ENCODE peak calls at places on chromosome 16, in nine cellular contexts. One of them, this sample, is unnamed.
A peak's percentile ranks its signal among the peaks of the same experiment; 100 is the strongest.

GRCh38 chr16:71555230-71555891 is 21.5 kb downstream of the TAT start:
- DNase-seq in stimulated activated CD8-positive, alpha-beta memory T cell treated with anti-CD3 and anti-CD28 coated beads, Interleukin-12 subunit alpha, Interleukin-12 subunit beta, amount 100 ng/mL, for 4 hours: no peak
- DNase-seq in SK-MEL-5: no peak
- DNase-seq in hepatocyte: no peak
- DNase-seq in left colon: no peak
- DNase-seq in transverse colon: no peak
- DNase-seq in nephron progenitor cell: no peak
- DNase-seq in A549: peak; percentile 10
- DNase-seq in lower leg skin: no peak
- DNase-seq in this sample: peak; percentile 48

GRCh38 chr16:85389679-85390470 is 223.2 kb upstream of the GSE1 start:
- DNase-seq in stimulated activated CD8-positive, alpha-beta memory T cell treated with anti-CD3 and anti-CD28 coated beads, Interleukin-12 subunit alpha, Interleukin-12 subunit beta, amount 100 ng/mL, for 4 hours: no peak
- DNase-seq in SK-MEL-5: no peak
- DNase-seq in hepatocyte: no peak
- DNase-seq in left colon: peak; percentile 9
- DNase-seq in transverse colon: no peak
- DNase-seq in nephron progenitor cell: peak; percentile 34
- DNase-seq in A549: no peak
- DNase-seq in lower leg skin: no peak
- DNase-seq in this sample: no peak

GRCh38 chr16:27600386-27600785 is 50.4 kb downstream of the KATNIP start:
- DNase-seq in stimulated activated CD8-positive, alpha-beta memory T cell treated with anti-CD3 and anti-CD28 coated beads, Interleukin-12 subunit alpha, Interleukin-12 subunit beta, amount 100 ng/mL, for 4 hours: no peak
- DNase-seq in SK-MEL-5: no peak
- DNase-seq in hepatocyte: no peak
- DNase-seq in left colon: no peak
- DNase-seq in transverse colon: no peak
- DNase-seq in nephron progenitor cell: no peak
- DNase-seq in A549: no peak
- DNase-seq in lower leg skin: no peak
- DNase-seq in this sample: no peak

GRCh38 chr16:14368399-14368798 is 261.7 kb downstream of the PARN start:
- DNase-seq in stimulated activated CD8-positive, alpha-beta memory T cell treated with anti-CD3 and anti-CD28 coated beads, Interleukin-12 subunit alpha, Interleukin-12 subunit beta, amount 100 ng/mL, for 4 hours: no peak
- DNase-seq in SK-MEL-5: no peak
- DNase-seq in hepatocyte: no peak
- DNase-seq in left colon: no peak
- DNase-seq in transverse colon: no peak
- DNase-seq in nephron progenitor cell: no peak
- DNase-seq in A549: no peak
- DNase-seq in lower leg skin: no peak
- DNase-seq in this sample: no peak

GRCh38 chr16:25690563-25691143 is 1.1 kb upstream of the HS3ST4 start:
- DNase-seq in stimulated activated CD8-positive, alpha-beta memory T cell treated with anti-CD3 and anti-CD28 coated beads, Interleukin-12 subunit alpha, Interleukin-12 subunit beta, amount 100 ng/mL, for 4 hours: no peak
- DNase-seq in SK-MEL-5: no peak
- DNase-seq in hepatocyte: no peak
- DNase-seq in left colon: no peak
- DNase-seq in transverse colon: no peak
- DNase-seq in nephron progenitor cell: no peak
- DNase-seq in A549: no peak
- DNase-seq in lower leg skin: no peak
- DNase-seq in this sample: no peak

GRCh38 chr16:25257956-25258855 is 561 bp upstream of the ZKSCAN2 start:
- DNase-seq in stimulated activated CD8-positive, alpha-beta memory T cell treated with anti-CD3 and anti-CD28 coated beads, Interleukin-12 subunit alpha, Interleukin-12 subunit beta, amount 100 ng/mL, for 4 hours: peak; percentile 63
- DNase-seq in SK-MEL-5: peak; percentile 69
- DNase-seq in hepatocyte: peak; percentile 93
- DNase-seq in left colon: peak; percentile 87
- DNase-seq in transverse colon: peak; percentile 87
- DNase-seq in nephron progenitor cell: peak; percentile 90
- DNase-seq in A549: peak; percentile 97
- DNase-seq in lower leg skin: peak; percentile 56
- DNase-seq in this sample: peak; percentile 74

GRCh38 chr16:14205666-14206065 is 134.5 kb downstream of the MRTFB start:
- DNase-seq in stimulated activated CD8-positive, alpha-beta memory T cell treated with anti-CD3 and anti-CD28 coated beads, Interleukin-12 subunit alpha, Interleukin-12 subunit beta, amount 100 ng/mL, for 4 hours: no peak
- DNase-seq in SK-MEL-5: no peak
- DNase-seq in hepatocyte: no peak
- DNase-seq in left colon: no peak
- DNase-seq in transverse colon: no peak
- DNase-seq in nephron progenitor cell: no peak
- DNase-seq in A549: no peak
- DNase-seq in lower leg skin: no peak
- DNase-seq in this sample: no peak

GRCh38 chr16:58651965-58652348 is 22.3 kb upstream of the CNOT1 start:
- DNase-seq in stimulated activated CD8-positive, alpha-beta memory T cell treated with anti-CD3 and anti-CD28 coated beads, Interleukin-12 subunit alpha, Interleukin-12 subunit beta, amount 100 ng/mL, for 4 hours: no peak
- DNase-seq in SK-MEL-5: no peak
- DNase-seq in hepatocyte: no peak
- DNase-seq in left colon: no peak
- DNase-seq in transverse colon: no peak
- DNase-seq in nephron progenitor cell: no peak
- DNase-seq in A549: no peak
- DNase-seq in lower leg skin: no peak
- DNase-seq in this sample: no peak

GRCh38 chr16:27237229-27238015 is 31.1 kb downstream of the NSMCE1 start:
- DNase-seq in stimulated activated CD8-positive, alpha-beta memory T cell treated with anti-CD3 and anti-CD28 coated beads, Interleukin-12 subunit alpha, Interleukin-12 subunit beta, amount 100 ng/mL, for 4 hours: peak; percentile 65
- DNase-seq in SK-MEL-5: no peak
- DNase-seq in hepatocyte: peak; percentile 8
- DNase-seq in left colon: peak; percentile 50
- DNase-seq in transverse colon: no peak
- DNase-seq in nephron progenitor cell: no peak
- DNase-seq in A549: no peak
- DNase-seq in lower leg skin: no peak
- DNase-seq in this sample: no peak

GRCh38 chr16:55835578-55835977 is 2.7 kb upstream of the CES1 start:
- DNase-seq in stimulated activated CD8-positive, alpha-beta memory T cell treated with anti-CD3 and anti-CD28 coated beads, Interleukin-12 subunit alpha, Interleukin-12 subunit beta, amount 100 ng/mL, for 4 hours: no peak
- DNase-seq in SK-MEL-5: no peak
- DNase-seq in hepatocyte: peak; percentile 26
- DNase-seq in left colon: peak; percentile 15
- DNase-seq in transverse colon: no peak
- DNase-seq in nephron progenitor cell: no peak
- DNase-seq in A549: peak; percentile 29
- DNase-seq in lower leg skin: peak; percentile 82
- DNase-seq in this sample: no peak

GRCh38 chr16:27924411-27925118 is 138.9 kb downstream of the GSG1L start:
- DNase-seq in stimulated activated CD8-positive, alpha-beta memory T cell treated with anti-CD3 and anti-CD28 coated beads, Interleukin-12 subunit alpha, Interleukin-12 subunit beta, amount 100 ng/mL, for 4 hours: no peak
- DNase-seq in SK-MEL-5: peak; percentile 83
- DNase-seq in hepatocyte: no peak
- DNase-seq in left colon: no peak
- DNase-seq in transverse colon: no peak
- DNase-seq in nephron progenitor cell: no peak
- DNase-seq in A549: no peak
- DNase-seq in lower leg skin: no peak
- DNase-seq in this sample: no peak

GRCh38 chr16:29745126-29745852 is 501 bp downstream of the C16orf54 start:
- DNase-seq in stimulated activated CD8-positive, alpha-beta memory T cell treated with anti-CD3 and anti-CD28 coated beads, Interleukin-12 subunit alpha, Interleukin-12 subunit beta, amount 100 ng/mL, for 4 hours: peak; percentile 32
- DNase-seq in SK-MEL-5: no peak
- DNase-seq in hepatocyte: no peak
- DNase-seq in left colon: peak; percentile 36
- DNase-seq in transverse colon: peak; percentile 31
- DNase-seq in nephron progenitor cell: no peak
- DNase-seq in A549: no peak
- DNase-seq in lower leg skin: no peak
- DNase-seq in this sample: no peak

GRCh38 chr16:19809693-19810092 is 75.0 kb downstream of the GPRC5B start:
- DNase-seq in stimulated activated CD8-positive, alpha-beta memory T cell treated with anti-CD3 and anti-CD28 coated beads, Interleukin-12 subunit alpha, Interleukin-12 subunit beta, amount 100 ng/mL, for 4 hours: no peak
- DNase-seq in SK-MEL-5: no peak
- DNase-seq in hepatocyte: no peak
- DNase-seq in left colon: no peak
- DNase-seq in transverse colon: no peak
- DNase-seq in nephron progenitor cell: no peak
- DNase-seq in A549: no peak
- DNase-seq in lower leg skin: no peak
- DNase-seq in this sample: no peak

GRCh38 chr16:28534542-28535373 is 4.0 kb downstream of the NUPR1 start:
- DNase-seq in stimulated activated CD8-positive, alpha-beta memory T cell treated with anti-CD3 and anti-CD28 coated beads, Interleukin-12 subunit alpha, Interleukin-12 subunit beta, amount 100 ng/mL, for 4 hours: no peak
- DNase-seq in SK-MEL-5: no peak
- DNase-seq in hepatocyte: no peak
- DNase-seq in left colon: no peak
- DNase-seq in transverse colon: peak; percentile 47
- DNase-seq in nephron progenitor cell: no peak
- DNase-seq in A549: no peak
- DNase-seq in lower leg skin: peak; percentile 92
- DNase-seq in this sample: no peak

GRCh38 chr16:47787695-47788094 is 326.6 kb downstream of the PHKB start:
- DNase-seq in stimulated activated CD8-positive, alpha-beta memory T cell treated with anti-CD3 and anti-CD28 coated beads, Interleukin-12 subunit alpha, Interleukin-12 subunit beta, amount 100 ng/mL, for 4 hours: no peak
- DNase-seq in SK-MEL-5: no peak
- DNase-seq in hepatocyte: no peak
- DNase-seq in left colon: no peak
- DNase-seq in transverse colon: no peak
- DNase-seq in nephron progenitor cell: peak; percentile 56
- DNase-seq in A549: no peak
- DNase-seq in lower leg skin: no peak
- DNase-seq in this sample: no peak

GRCh38 chr16:86018487-86018886 is 119.5 kb downstream of the IRF8 start:
- DNase-seq in stimulated activated CD8-positive, alpha-beta memory T cell treated with anti-CD3 and anti-CD28 coated beads, Interleukin-12 subunit alpha, Interleukin-12 subunit beta, amount 100 ng/mL, for 4 hours: no peak
- DNase-seq in SK-MEL-5: no peak
- DNase-seq in hepatocyte: peak; percentile 64
- DNase-seq in left colon: no peak
- DNase-seq in transverse colon: peak; percentile 49
- DNase-seq in nephron progenitor cell: peak; percentile 46
- DNase-seq in A549: no peak
- DNase-seq in lower leg skin: peak; percentile 41
- DNase-seq in this sample: no peak

GRCh38 chr16:83599789-83600462 is 207.9 kb upstream of the HSBP1 start:
- DNase-seq in stimulated activated CD8-positive, alpha-beta memory T cell treated with anti-CD3 and anti-CD28 coated beads, Interleukin-12 subunit alpha, Interleukin-12 subunit beta, amount 100 ng/mL, for 4 hours: no peak
- DNase-seq in SK-MEL-5: no peak
- DNase-seq in hepatocyte: no peak
- DNase-seq in left colon: no peak
- DNase-seq in transverse colon: no peak
- DNase-seq in nephron progenitor cell: no peak
- DNase-seq in A549: no peak
- DNase-seq in lower leg skin: no peak
- DNase-seq in this sample: no peak

GRCh38 chr16:35525979-35526590 is 2066.7 kb downstream of the TP53TG3F start:
- DNase-seq in stimulated activated CD8-positive, alpha-beta memory T cell treated with anti-CD3 and anti-CD28 coated beads, Interleukin-12 subunit alpha, Interleukin-12 subunit beta, amount 100 ng/mL, for 4 hours: no peak
- DNase-seq in SK-MEL-5: no peak
- DNase-seq in hepatocyte: no peak
- DNase-seq in left colon: no peak
- DNase-seq in transverse colon: no peak
- DNase-seq in nephron progenitor cell: no peak
- DNase-seq in A549: peak; percentile 6
- DNase-seq in lower leg skin: no peak
- DNase-seq in this sample: peak; percentile 19

GRCh38 chr16:75319513-75320401 is 68.3 kb upstream of the BCAR1 start:
- DNase-seq in stimulated activated CD8-positive, alpha-beta memory T cell treated with anti-CD3 and anti-CD28 coated beads, Interleukin-12 subunit alpha, Interleukin-12 subunit beta, amount 100 ng/mL, for 4 hours: no peak
- DNase-seq in SK-MEL-5: no peak
- DNase-seq in hepatocyte: no peak
- DNase-seq in left colon: no peak
- DNase-seq in transverse colon: no peak
- DNase-seq in nephron progenitor cell: no peak
- DNase-seq in A549: no peak
- DNase-seq in lower leg skin: no peak
- DNase-seq in this sample: no peak

GRCh38 chr16:1330931-1331711 is 2.3 kb upstream of the BAIAP3 start:
- DNase-seq in stimulated activated CD8-positive, alpha-beta memory T cell treated with anti-CD3 and anti-CD28 coated beads, Interleukin-12 subunit alpha, Interleukin-12 subunit beta, amount 100 ng/mL, for 4 hours: no peak
- DNase-seq in SK-MEL-5: no peak
- DNase-seq in hepatocyte: no peak
- DNase-seq in left colon: no peak
- DNase-seq in transverse colon: no peak
- DNase-seq in nephron progenitor cell: no peak
- DNase-seq in A549: no peak
- DNase-seq in lower leg skin: no peak
- DNase-seq in this sample: no peak

GRCh38 chr16:79621027-79621426 is 20.5 kb upstream of the MAF start:
- DNase-seq in stimulated activated CD8-positive, alpha-beta memory T cell treated with anti-CD3 and anti-CD28 coated beads, Interleukin-12 subunit alpha, Interleukin-12 subunit beta, amount 100 ng/mL, for 4 hours: no peak
- DNase-seq in SK-MEL-5: peak; percentile 28
- DNase-seq in hepatocyte: no peak
- DNase-seq in left colon: no peak
- DNase-seq in transverse colon: no peak
- DNase-seq in nephron progenitor cell: no peak
- DNase-seq in A549: no peak
- DNase-seq in lower leg skin: no peak
- DNase-seq in this sample: no peak

GRCh38 chr16:27429981-27430441 is 28.0 kb downstream of the IL21R start:
- DNase-seq in stimulated activated CD8-positive, alpha-beta memory T cell treated with anti-CD3 and anti-CD28 coated beads, Interleukin-12 subunit alpha, Interleukin-12 subunit beta, amount 100 ng/mL, for 4 hours: no peak
- DNase-seq in SK-MEL-5: no peak
- DNase-seq in hepatocyte: no peak
- DNase-seq in left colon: no peak
- DNase-seq in transverse colon: no peak
- DNase-seq in nephron progenitor cell: no peak
- DNase-seq in A549: no peak
- DNase-seq in lower leg skin: peak; percentile 11
- DNase-seq in this sample: no peak

GRCh38 chr16:79997257-79997656 is 396.7 kb upstream of the MAF start:
- DNase-seq in stimulated activated CD8-positive, alpha-beta memory T cell treated with anti-CD3 and anti-CD28 coated beads, Interleukin-12 subunit alpha, Interleukin-12 subunit beta, amount 100 ng/mL, for 4 hours: no peak
- DNase-seq in SK-MEL-5: peak; percentile 51
- DNase-seq in hepatocyte: no peak
- DNase-seq in left colon: peak; percentile 11
- DNase-seq in transverse colon: no peak
- DNase-seq in nephron progenitor cell: no peak
- DNase-seq in A549: peak; percentile 29
- DNase-seq in lower leg skin: no peak
- DNase-seq in this sample: no peak

GRCh38 chr16:48676836-48677235 is 66.9 kb upstream of the N4BP1 start:
- DNase-seq in stimulated activated CD8-positive, alpha-beta memory T cell treated with anti-CD3 and anti-CD28 coated beads, Interleukin-12 subunit alpha, Interleukin-12 subunit beta, amount 100 ng/mL, for 4 hours: no peak
- DNase-seq in SK-MEL-5: peak; percentile 84
- DNase-seq in hepatocyte: no peak
- DNase-seq in left colon: no peak
- DNase-seq in transverse colon: no peak
- DNase-seq in nephron progenitor cell: no peak
- DNase-seq in A549: no peak
- DNase-seq in lower leg skin: no peak
- DNase-seq in this sample: no peak

GRCh38 chr16:87351320-87351698 is 32.3 kb downstream of the FBXO31 start:
- DNase-seq in stimulated activated CD8-positive, alpha-beta memory T cell treated with anti-CD3 and anti-CD28 coated beads, Interleukin-12 subunit alpha, Interleukin-12 subunit beta, amount 100 ng/mL, for 4 hours: no peak
- DNase-seq in SK-MEL-5: no peak
- DNase-seq in hepatocyte: no peak
- DNase-seq in left colon: no peak
- DNase-seq in transverse colon: no peak
- DNase-seq in nephron progenitor cell: no peak
- DNase-seq in A549: no peak
- DNase-seq in lower leg skin: no peak
- DNase-seq in this sample: no peak

GRCh38 chr16:62709856-62710255 is 673.6 kb upstream of the CDH8 start:
- DNase-seq in stimulated activated CD8-positive, alpha-beta memory T cell treated with anti-CD3 and anti-CD28 coated beads, Interleukin-12 subunit alpha, Interleukin-12 subunit beta, amount 100 ng/mL, for 4 hours: no peak
- DNase-seq in SK-MEL-5: no peak
- DNase-seq in hepatocyte: no peak
- DNase-seq in left colon: no peak
- DNase-seq in transverse colon: no peak
- DNase-seq in nephron progenitor cell: no peak
- DNase-seq in A549: no peak
- DNase-seq in lower leg skin: no peak
- DNase-seq in this sample: no peak